ENCODE peak calls at places on chromosomes 6 and 20, in four cellular contexts. One of them, this sample, is unnamed. For H3K4me1, the result is how much of the 10 kb centered on the place peaks cover.

GRCh38 chr20:47272893-47273590 is 83.5 kb downstream of the ZMYND8 start:
- DNase-seq in hepatocyte: peak
- DNase-seq in HCT116: peak
- DNase-seq in A549: peak
- DNase-seq in this sample: no peak

GRCh38 chr6:154350293-154350692 is 6.3 kb downstream of the IPCEF1 start:
- DNase-seq in HCT116: no peak
- DNase-seq in A549: no peak
- DNase-seq in hepatocyte: no peak
- DNase-seq in this sample: no peak

GRCh38 chr6:27582928-27583725 is 110.2 kb upstream of the ZNF184 start:
- DNase-seq in hepatocyte: peak
- DNase-seq in HCT116: no peak
- DNase-seq in A549: peak
- DNase-seq in this sample: no peak

GRCh38 chr6:168127384-168127868 is 48.4 kb upstream of the FRMD1 start:
- DNase-seq in hepatocyte: no peak
- DNase-seq in HCT116: no peak
- DNase-seq in A549: no peak
- DNase-seq in this sample: no peak

GRCh38 chr20:34581341-34582189 is 23.0 kb downstream of the MAP1LC3A start:
- DNase-seq in A549: no peak
- DNase-seq in hepatocyte: peak
- DNase-seq in HCT116: no peak
- DNase-seq in this sample: no peak

GRCh38 chr6:33613146-33613793 is 7.9 kb upstream of the ITPR3 start:
- DNase-seq in HCT116: no peak
- DNase-seq in hepatocyte: no peak
- DNase-seq in A549: no peak
- DNase-seq in this sample: no peak

GRCh38 chr20:1357921-1358671 is 29.2 kb upstream of the SDCBP2 start:
- DNase-seq in HCT116: no peak
- DNase-seq in A549: no peak
- DNase-seq in hepatocyte: no peak
- DNase-seq in this sample: no peak

GRCh38 chr20:50691585-50692552 is 527 bp upstream of the RIPOR3 start:
- DNase-seq in hepatocyte: peak
- DNase-seq in HCT116: no peak
- DNase-seq in A549: no peak
- DNase-seq in this sample: no peak

GRCh38 chr6:106739387-106739786 is 110.0 kb downstream of the QRSL1 start:
- DNase-seq in HCT116: no peak
- DNase-seq in A549: peak
- DNase-seq in hepatocyte: no peak
- DNase-seq in this sample: peak

GRCh38 chr6:131769385-131770141 is 38.3 kb upstream of the ENPP1 start:
- DNase-seq in hepatocyte: no peak
- DNase-seq in A549: no peak
- DNase-seq in HCT116: no peak
- DNase-seq in this sample: no peak

GRCh38 chr6:134240664-134241431 is 77.1 kb downstream of the SGK1 start:
- DNase-seq in HCT116: no peak
- DNase-seq in A549: no peak
- DNase-seq in hepatocyte: no peak
- DNase-seq in this sample: peak

GRCh38 chr6:132763269-132763668 is 5.6 kb upstream of the VNN2 start:
- DNase-seq in hepatocyte: no peak
- DNase-seq in A549: no peak
- DNase-seq in HCT116: no peak
- DNase-seq in this sample: peak

GRCh38 chr20:37245671-37246237 is 15.9 kb downstream of the GHRH start:
- DNase-seq in HCT116: no peak
- DNase-seq in hepatocyte: no peak
- DNase-seq in A549: no peak
- DNase-seq in this sample: no peak

GRCh38 chr6:118299023-118299422 is 249.1 kb upstream of the PLN start:
- DNase-seq in HCT116: no peak
- DNase-seq in hepatocyte: no peak
- DNase-seq in A549: no peak
- DNase-seq in this sample: no peak

GRCh38 chr6:138514860-138515540 is 15.7 kb upstream of the NHSL1 start:
- DNase-seq in A549: no peak
- DNase-seq in HCT116: no peak
- DNase-seq in hepatocyte: no peak
- DNase-seq in this sample: no peak

GRCh38 chr6:133463789-133464188 is 222.6 kb downstream of the EYA4 start:
- DNase-seq in A549: no peak
- DNase-seq in hepatocyte: no peak
- DNase-seq in HCT116: no peak
- DNase-seq in this sample: no peak

GRCh38 chr6:22322103-22322882 is 25.5 kb upstream of the PRL start:
- DNase-seq in hepatocyte: no peak
- DNase-seq in HCT116: no peak
- DNase-seq in A549: no peak
- DNase-seq in this sample: no peak

GRCh38 chr6:3022765-3023662 is 23.3 kb downstream of the NQO2 start:
- DNase-seq in hepatocyte: no peak
- DNase-seq in HCT116: no peak
- DNase-seq in A549: peak
- DNase-seq in this sample: peak

GRCh38 chr6:53543341-53544010 is 1.4 kb downstream of the GCLC start:
- DNase-seq in hepatocyte: no peak
- DNase-seq in HCT116: no peak
- DNase-seq in A549: no peak
- DNase-seq in this sample: no peak

GRCh38 chr6:6700871-6701270 is 112.4 kb downstream of the LY86 start:
- DNase-seq in hepatocyte: no peak
- DNase-seq in HCT116: no peak
- DNase-seq in A549: no peak
- DNase-seq in this sample: no peak

GRCh38 chr6:87675004-87675681 is 26.9 kb downstream of the AKIRIN2 start:
- DNase-seq in A549: no peak
- DNase-seq in HCT116: no peak
- DNase-seq in hepatocyte: no peak
- DNase-seq in this sample: no peak

GRCh38 chr6:14231546-14232280 is 114.1 kb downstream of the CD83 start:
- DNase-seq in HCT116: no peak
- DNase-seq in A549: no peak
- DNase-seq in hepatocyte: no peak
- DNase-seq in this sample: no peak

GRCh38 chr20:25251019-25251418 is 3.1 kb downstream of the PYGB start:
- DNase-seq in A549: no peak
- DNase-seq in HCT116: no peak
- DNase-seq in hepatocyte: peak
- DNase-seq in this sample: no peak

GRCh38 chr6:30062471-30063178 is 1.6 kb downstream of the POLR1H start:
- DNase-seq in HCT116: no peak
- DNase-seq in A549: no peak
- DNase-seq in hepatocyte: no peak
- DNase-seq in this sample: no peak

GRCh38 chr20:59776059-59776603 is 157.3 kb downstream of the SYCP2 start:
- DNase-seq in A549: no peak
- DNase-seq in HCT116: no peak
- DNase-seq in hepatocyte: no peak
- DNase-seq in this sample: no peak

GRCh38 chr20:54176610-54177009 is 2.8 kb upstream of the CYP24A1 start:
- DNase-seq in A549: no peak
- DNase-seq in HCT116: no peak
- DNase-seq in hepatocyte: no peak
- DNase-seq in this sample: no peak

GRCh38 chr20:51014797-51015722 is 7.8 kb downstream of the KCNG1 start:
- DNase-seq in A549: peak
- DNase-seq in hepatocyte: peak
- DNase-seq in HCT116: no peak
- DNase-seq in this sample: peak

GRCh38 chr6:128573036-128573435 is 52.6 kb upstream of the PTPRK start:
- DNase-seq in A549: no peak
- DNase-seq in hepatocyte: no peak
- DNase-seq in HCT116: no peak
- DNase-seq in this sample: no peak

GRCh38 chr6:154433477-154434241 is 76.8 kb downstream of the CNKSR3 start:
- DNase-seq in hepatocyte: no peak
- DNase-seq in A549: no peak
- DNase-seq in HCT116: no peak
- DNase-seq in this sample: no peak

GRCh38 chr6:90343581-90343980 is 46.9 kb upstream of the BACH2 start:
- DNase-seq in A549: peak
- DNase-seq in hepatocyte: peak
- DNase-seq in HCT116: peak
- DNase-seq in this sample: no peak

GRCh38 chr20:56449459-56449858 is 19.0 kb upstream of the RTF2 start:
- DNase-seq in A549: no peak
- DNase-seq in HCT116: no peak
- DNase-seq in hepatocyte: no peak
- DNase-seq in this sample: no peak

GRCh38 chr6:99064769-99065168 is 117.0 kb upstream of the FBXL4 start:
- DNase-seq in A549: no peak
- DNase-seq in hepatocyte: no peak
- DNase-seq in HCT116: no peak
- DNase-seq in this sample: no peak

GRCh38 chr20:37804584-37805566 is 98.1 kb upstream of the VSTM2L start:
- DNase-seq in A549: no peak
- DNase-seq in HCT116: no peak
- DNase-seq in hepatocyte: no peak
- DNase-seq in this sample: peak

GRCh38 chr20:42763015-42763414 is 426.7 kb downstream of the PTPRT start:
- DNase-seq in hepatocyte: no peak
- DNase-seq in A549: no peak
- DNase-seq in HCT116: no peak
- DNase-seq in this sample: no peak
- TF ChIP-seq CTCF in hepatocyte: no peak
- TF ChIP-seq CTCF in A549: no peak
- TF ChIP-seq CTCF in HCT116: no peak
- TF ChIP-seq CTCF in this sample: no peak

GRCh38 chr6:136784910-136785746 is 7.1 kb downstream of the MAP3K5 start:
- DNase-seq in A549: no peak
- DNase-seq in hepatocyte: no peak
- DNase-seq in HCT116: no peak
- DNase-seq in this sample: peak

GRCh38 chr6:136782021-136782770 is 10.1 kb downstream of the MAP3K5 start:
- DNase-seq in HCT116: no peak
- DNase-seq in A549: no peak
- DNase-seq in hepatocyte: no peak
- DNase-seq in this sample: no peak

GRCh38 chr6:136783021-136783420 is 9.3 kb downstream of the MAP3K5 start:
- DNase-seq in HCT116: no peak
- DNase-seq in A549: no peak
- DNase-seq in hepatocyte: no peak
- DNase-seq in this sample: no peak

GRCh38 chr6:136783495-136784270 is 8.6 kb downstream of the MAP3K5 start:
- DNase-seq in A549: no peak
- DNase-seq in HCT116: no peak
- DNase-seq in hepatocyte: no peak
- DNase-seq in this sample: peak

DNA sequence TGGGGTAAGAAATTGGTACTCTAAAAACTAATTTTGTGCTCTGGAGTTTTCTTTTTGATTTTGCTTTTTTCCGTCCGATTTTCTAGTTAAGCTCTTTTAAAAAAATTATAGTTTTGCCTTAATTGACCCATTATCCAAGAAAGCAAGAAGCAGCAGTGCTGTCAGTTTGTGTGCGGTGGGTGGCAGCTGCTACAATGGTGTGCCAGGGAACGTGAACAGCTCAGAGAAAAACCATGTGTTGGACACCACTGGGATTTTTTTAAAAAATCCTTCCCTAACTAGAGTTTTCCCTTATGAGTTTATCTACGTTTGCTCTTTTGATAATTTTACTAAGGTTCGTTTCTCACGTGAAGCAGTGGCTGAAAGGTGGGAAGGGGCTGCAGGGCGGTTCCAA is 8.0 kb downstream of the MAP3K5 start:
- DNase-seq in HCT116: no peak
- DNase-seq in hepatocyte: no peak
- DNase-seq in A549: no peak
- DNase-seq in this sample: no peak
- H3K4me1 ChIP-seq in HCT116: under half
- H3K4me1 ChIP-seq in hepatocyte: under half
- H3K4me1 ChIP-seq in A549: under half
- H3K4me1 ChIP-seq in this sample: half or more

GRCh38 chr20:33210371-33210770 is 6.8 kb upstream of the BPIFA3 start:
- DNase-seq in HCT116: no peak
- DNase-seq in A549: no peak
- DNase-seq in hepatocyte: no peak
- DNase-seq in this sample: no peak

GRCh38 chr20:33209789-33210188 is 7.4 kb upstream of the BPIFA3 start:
- DNase-seq in hepatocyte: peak
- DNase-seq in A549: peak
- DNase-seq in HCT116: peak
- DNase-seq in this sample: no peak

GRCh38 chr20:33217052-33217451 is at the start of gene BPIFA3:
- DNase-seq in HCT116: no peak
- DNase-seq in hepatocyte: no peak
- DNase-seq in A549: no peak
- DNase-seq in this sample: no peak

DNA sequence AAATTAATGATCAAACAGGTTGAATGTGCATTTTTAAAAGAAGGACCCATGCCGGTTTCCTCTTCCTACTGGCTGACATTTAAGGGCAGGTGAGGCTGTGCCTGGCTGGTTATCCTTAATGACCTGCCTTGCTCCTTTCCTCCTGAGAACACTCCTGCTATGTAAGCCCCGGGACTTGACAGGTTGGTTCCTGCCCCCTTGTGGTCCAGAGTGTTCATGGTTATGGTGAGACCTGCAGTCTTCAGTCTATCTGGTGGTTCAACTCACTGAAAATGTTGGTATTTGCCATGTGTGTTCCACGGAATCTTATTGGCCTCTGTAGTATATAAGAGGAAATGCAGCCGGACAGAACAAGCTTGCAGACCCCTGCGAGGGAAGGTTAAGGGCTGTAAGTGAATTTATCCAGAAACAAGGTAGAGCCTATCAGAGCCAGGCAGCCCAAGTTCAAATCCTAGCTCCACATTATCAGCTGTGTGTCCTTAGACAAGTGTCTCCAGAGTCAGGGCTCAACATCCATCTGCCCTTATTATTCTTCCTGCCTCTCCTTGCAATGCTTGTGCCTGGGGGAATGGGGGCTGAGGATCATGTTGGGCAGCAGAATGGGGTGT is 5.2 kb upstream of the BPIFA3 start:
- DNase-seq in hepatocyte: peak
- DNase-seq in A549: peak
- DNase-seq in HCT116: peak
- DNase-seq in this sample: no peak
- TF ChIP-seq CTCF in hepatocyte: peak
- TF ChIP-seq CTCF in A549: peak
- TF ChIP-seq CTCF in HCT116: peak
- TF ChIP-seq CTCF in this sample: no peak

GRCh38 chr20:57576002-57576401 is 15.1 kb downstream of the PCK1 start:
- DNase-seq in HCT116: no peak
- DNase-seq in A549: no peak
- DNase-seq in hepatocyte: no peak
- DNase-seq in this sample: peak
- H3K4me1 ChIP-seq in HCT116: under half
- H3K4me1 ChIP-seq in A549: under half
- H3K4me1 ChIP-seq in hepatocyte: under half
- H3K4me1 ChIP-seq in this sample: under half

This sample was measured in spleen.